ENCODE peak calls at places on chromosome 2, in ten cellular contexts. V, Q, O, A, C, H, N, S, Z and U are unnamed samples.

GRCh38 chr2:68357608-68358337 is 7.3 kb upstream of the PLEK start:
- DNase-seq in C (no peak), N (peak; percentile 87), Z (peak; percentile 47), S (no peak), Q (no peak), H (peak; percentile 45), A (peak; percentile 32), V (no peak), O (peak; percentile 40), U (no peak)

GRCh38 chr2:27320958-27321543 is 1.8 kb downstream of the MPV17 start:
- DNase-seq in Z (peak; percentile 81), Q (no peak), O (no peak), C (no peak), H (peak; percentile 98), N (peak; percentile 89), A (peak; percentile 98), S (no peak), V (no peak), U (no peak)

GRCh38 chr2:39128919-39129391 is 8.1 kb upstream of the SOS1 start:
- DNase-seq in Z (no peak), H (no peak), Q (peak; percentile 34), A (no peak), N (no peak), O (no peak), V (peak; percentile 56), S (no peak), C (peak; percentile 24), U (no peak)

GRCh38 chr2:218032336-218033171 is 29.8 kb upstream of the TNS1 start:
- DNase-seq in Z (no peak), Q (no peak), O (no peak), S (peak; percentile 65), H (no peak), A (no peak), C (no peak), V (no peak), N (peak; percentile 47), U (no peak)

GRCh38 chr2:194328456-194328855 is 1328.6 kb upstream of the SLC39A10 start:
- DNase-seq in Q (no peak), V (no peak), Z (no peak), H (no peak), N (no peak), O (no peak), C (no peak), S (no peak), A (no peak), U (no peak)

GRCh38 chr2:144522741-144523605 is 3.1 kb upstream of the ZEB2 start:
- DNase-seq in V (no peak), H (no peak), C (no peak), S (peak; percentile 77), N (peak; percentile 86), Q (no peak), A (no peak), Z (peak; percentile 62), O (no peak), U (no peak)

GRCh38 chr2:2646312-2647051 is 315.4 kb upstream of the MYT1L start:
- DNase-seq in C (no peak), N (no peak), Z (no peak), A (no peak), V (no peak), S (no peak), Q (no peak), O (no peak), H (no peak), U (no peak)

GRCh38 chr2:10560626-10561025 is 112.5 kb upstream of the ODC1 start:
- DNase-seq in Q (no peak), Z (no peak), N (no peak), C (no peak), A (no peak), V (no peak), H (no peak), O (no peak), S (no peak), U (no peak)

GRCh38 chr2:146814971-146815370 is 1029.9 kb upstream of the ACVR2A start:
- DNase-seq in O (no peak), A (no peak), H (no peak), N (no peak), Z (no peak), C (no peak), S (no peak), Q (no peak), V (no peak), U (no peak)

GRCh38 chr2:112253261-112253807 is 1.5 kb downstream of the ZC3H8 start:
- DNase-seq in H (no peak), O (no peak), Z (no peak), V (no peak), S (no peak), A (no peak), N (no peak), C (no peak), Q (no peak), U (no peak)

GRCh38 chr2:160516547-160517365 is 23.1 kb upstream of the RBMS1 start:
- DNase-seq in V (no peak), A (no peak), C (no peak), S (no peak), H (peak; percentile 12), Z (no peak), O (no peak), Q (no peak), N (no peak), U (no peak)

GRCh38 chr2:23904692-23905091 is 22.2 kb downstream of the ATAD2B start:
- DNase-seq in S (no peak), Z (no peak), Q (no peak), C (no peak), A (no peak), N (no peak), H (peak; percentile 17), O (no peak), V (no peak), U (no peak)

GRCh38 chr2:150023663-150024062 is 436.1 kb upstream of the MMADHC start:
- DNase-seq in A (no peak), Q (no peak), O (no peak), N (no peak), S (no peak), V (no peak), H (no peak), C (no peak), Z (no peak), U (no peak)

GRCh38 chr2:72548081-72548764 is 277.6 kb downstream of the EXOC6B start:
- DNase-seq in Z (no peak), O (no peak), N (no peak), V (no peak), A (no peak), C (no peak), Q (no peak), S (no peak), H (no peak), U (no peak)

GRCh38 chr2:208285853-208286252 is 19.8 kb downstream of the PIKFYVE start:
- DNase-seq in H (no peak), S (no peak), C (no peak), N (no peak), Q (no peak), V (no peak), Z (no peak), O (no peak), A (no peak), U (no peak)

GRCh38 chr2:201298462-201298861 is 38.1 kb downstream of the CASP8 start:
- DNase-seq in O (no peak), S (no peak), C (no peak), N (no peak), H (no peak), Q (no peak), V (no peak), Z (no peak), A (no peak), U (no peak)

GRCh38 chr2:241885701-241886643 is 16.4 kb downstream of the RTP5 start:
- DNase-seq in Q (no peak), N (no peak), O (no peak), Z (peak; percentile 19), C (no peak), S (no peak), V (no peak), A (no peak), H (no peak), U (no peak)